ENCODE peak calls at places on chromosome X, in ten cellular contexts. Y is hepatocyte, M is cardiac muscle cell, S is lower lobe of right lung, C is esophagus squamous epithelium, F is H9, B is HFF-Myc, A is thyroid gland, U is AG09309, J is HL-60. I is an unnamed sample.

GRCh38 chrX:154696328-154697045 is 43.1 kb upstream of the CTAG2 start:
- DNase-seq in J (no peak), M (no peak), A (no peak), B (no peak), U (no peak), C (no peak), S (no peak), F (no peak), Y (no peak), I (peak)

GRCh38 chrX:101659601-101660063 is at the start of gene ARMCX2:
- DNase-seq in C (no peak), Y (peak), J (no peak), U (peak), M (peak), A (peak), B (no peak), F (peak), S (peak), I (no peak)

GRCh38 chrX:154380787-154381186 is 1.7 kb downstream of the EMD start:
- DNase-seq in B (no peak), Y (no peak), C (no peak), J (no peak), M (no peak), S (no peak), F (no peak), U (no peak), A (no peak), I (no peak)

GRCh38 chrX:137646472-137646871 is 80.5 kb downstream of the ZIC3 start:
- DNase-seq in F (no peak), S (no peak), M (no peak), B (no peak), U (no peak), A (no peak), J (no peak), Y (no peak), C (no peak), I (no peak)

GRCh38 chrX:109918753-109919152 is 84.2 kb upstream of the TMEM164 start:
- DNase-seq in M (no peak), B (no peak), F (no peak), C (no peak), S (no peak), U (no peak), Y (no peak), A (no peak), J (no peak), I (no peak)

GRCh38 chrX:119895843-119896326 is at the start of gene AKAP14:
- DNase-seq in S (no peak), C (no peak), J (no peak), Y (no peak), A (no peak), U (no peak), B (no peak), F (peak), M (no peak), I (no peak)

GRCh38 chrX:96715412-96715940 is 30.8 kb downstream of the DIAPH2 start:
- DNase-seq in J (no peak), Y (no peak), F (no peak), M (no peak), B (no peak), S (no peak), C (no peak), A (no peak), U (peak), I (no peak)

GRCh38 chrX:108250654-108251579 is 159.3 kb downstream of the ATG4A start:
- DNase-seq in U (no peak), F (no peak), J (no peak), M (peak), S (no peak), A (no peak), C (no peak), B (no peak), Y (no peak), I (no peak)

GRCh38 chrX:71181558-71181909 is 36.9 kb downstream of the NLGN3 start:
- DNase-seq in J (no peak), U (no peak), S (no peak), Y (no peak), B (peak), C (no peak), M (peak), F (peak), A (peak), I (no peak)

GRCh38 chrX:146396409-146396808 is 413.2 kb upstream of the CXorf51B start:
- DNase-seq in Y (no peak), F (peak), B (no peak), U (no peak), A (no peak), S (no peak), M (peak), C (no peak), J (no peak), I (peak)

GRCh38 chrX:39170432-39170831 is 369.2 kb downstream of the MID1IP1 start:
- DNase-seq in Y (no peak), B (no peak), A (no peak), J (no peak), M (no peak), C (no peak), S (no peak), F (no peak), U (no peak), I (no peak)

GRCh38 chrX:40996886-40997530 is 88.2 kb upstream of the USP9X start:
- DNase-seq in Y (peak), A (no peak), F (peak), C (no peak), S (no peak), U (peak), B (peak), M (peak), J (peak), I (peak)

GRCh38 chrX:7163146-7163677 is 15.3 kb upstream of the PUDP start:
- DNase-seq in A (peak), S (no peak), F (no peak), Y (no peak), J (no peak), U (no peak), C (no peak), M (no peak), B (no peak), I (no peak)

GRCh38 chrX:110044531-110045249 is 41.8 kb downstream of the TMEM164 start:
- DNase-seq in B (no peak), A (no peak), Y (no peak), S (no peak), M (no peak), J (no peak), C (no peak), U (no peak), F (no peak), I (no peak)

GRCh38 chrX:118167361-118167760 is 50.8 kb upstream of the KLHL13 start:
- DNase-seq in B (no peak), A (no peak), U (no peak), C (no peak), Y (no peak), J (no peak), F (no peak), S (no peak), M (no peak), I (no peak)

GRCh38 chrX:45722471-45722870 is 521.8 kb upstream of the DIPK2B start:
- DNase-seq in F (no peak), S (no peak), C (no peak), Y (no peak), U (no peak), B (no peak), A (no peak), M (no peak), J (no peak), I (no peak)

GRCh38 chrX:134661295-134661694 is 3.0 kb upstream of the PLAC1 start:
- DNase-seq in Y (no peak), B (no peak), M (no peak), S (no peak), A (peak), C (no peak), J (no peak), U (no peak), F (no peak), I (no peak)

GRCh38 chrX:78104447-78105176 is 564 bp downstream of the PGK1 start:
- DNase-seq in Y (peak), C (no peak), A (peak), B (no peak), M (peak), U (peak), S (peak), J (no peak), F (no peak), I (peak)

GRCh38 chrX:15382809-15383208 is 1.4 kb downstream of the VEGFD start:
- DNase-seq in M (peak), Y (no peak), F (no peak), C (no peak), A (no peak), U (no peak), B (no peak), S (no peak), J (no peak), I (no peak)
- TF ChIP-seq CTCF in M (no peak), Y (no peak), F (peak), C (no peak), A (no peak), U (no peak), B (peak), S (no peak), J (no peak), I (no peak)

GRCh38 chrX:103861200-103861599 is 29.1 kb upstream of the RAB9B start:
- DNase-seq in S (no peak), M (no peak), C (no peak), A (no peak), F (no peak), Y (no peak), B (no peak), U (no peak), J (no peak), I (no peak)

GRCh38 chrX:103864886-103865534 is 33.0 kb upstream of the RAB9B start:
- DNase-seq in A (no peak), S (no peak), U (no peak), C (no peak), J (no peak), F (no peak), B (no peak), Y (no peak), M (no peak), I (no peak)

GRCh38 chrX:103864149-103864548 is 32.1 kb upstream of the RAB9B start:
- DNase-seq in B (no peak), U (no peak), S (no peak), C (no peak), Y (no peak), F (no peak), M (no peak), A (no peak), J (no peak), I (no peak)
- TF ChIP-seq CTCF in B (no peak), U (no peak), S (no peak), C (no peak), Y (no peak), F (no peak), M (no peak), A (no peak), J (no peak), I (no peak)

DNA sequence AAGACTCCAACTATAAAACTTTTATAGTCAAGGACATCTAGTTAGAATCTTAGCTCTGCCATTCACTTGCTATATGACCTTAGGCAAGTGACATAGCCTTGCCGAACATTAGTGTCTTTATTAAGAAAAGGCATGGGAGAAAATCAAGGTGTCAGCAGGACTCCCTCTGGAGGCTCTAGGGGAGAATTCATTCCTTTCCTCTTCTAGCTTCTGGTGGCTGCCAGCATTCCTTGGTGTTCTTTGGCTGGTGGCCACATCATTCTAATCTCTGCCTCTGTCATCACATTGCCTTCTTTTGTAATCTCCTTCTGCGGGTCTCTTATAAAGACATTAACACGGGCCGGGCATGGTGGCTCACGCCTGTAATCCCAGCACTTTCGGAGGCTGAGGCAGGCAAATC is 99.8 kb downstream of the PPP1R2C start:
- DNase-seq in S (no peak), B (no peak), A (no peak), Y (peak), M (no peak), C (no peak), F (no peak), U (no peak), J (no peak), I (peak)
- TF ChIP-seq CTCF in S (no peak), B (peak), A (no peak), Y (peak), M (peak), C (no peak), F (peak), U (peak), J (no peak), I (peak)

GRCh38 chrX:54043084-54043483 is 1.2 kb downstream of the PHF8 start:
- DNase-seq in B (no peak), Y (no peak), U (no peak), S (no peak), C (no peak), M (no peak), F (no peak), J (no peak), A (no peak), I (no peak)
- TF ChIP-seq CTCF in B (no peak), Y (no peak), U (no peak), S (no peak), C (no peak), M (no peak), F (no peak), J (no peak), A (no peak), I (no peak)

DNA sequence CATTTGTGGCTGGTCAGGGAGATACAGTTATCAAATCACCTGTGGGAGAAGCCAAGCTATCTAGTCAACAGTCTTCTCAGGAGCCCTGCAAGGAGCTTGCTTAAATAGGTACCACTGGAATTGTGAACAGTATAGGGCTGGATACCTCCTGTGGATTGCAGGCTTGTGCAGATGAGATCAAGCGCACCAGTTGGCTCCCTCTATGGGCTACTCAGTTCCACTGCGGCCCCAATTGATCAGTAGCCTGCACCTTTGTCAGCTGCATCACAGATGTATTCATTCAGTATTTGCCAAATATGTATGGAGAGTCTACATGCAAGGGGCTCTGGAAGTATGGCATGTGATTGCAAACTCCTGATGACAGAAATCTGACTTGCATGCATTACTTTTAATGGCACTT is 28.6 kb downstream of the TEX13A start:
- DNase-seq in A (no peak), U (no peak), Y (peak), F (peak), S (no peak), B (no peak), M (peak), J (no peak), C (no peak), I (peak)
- TF ChIP-seq CTCF in A (peak), U (peak), Y (peak), F (peak), S (peak), B (peak), M (peak), J (peak), C (no peak), I (peak)

GRCh38 chrX:145396612-145397011 is 149.3 kb downstream of the SPANXN1 start:
- DNase-seq in J (no peak), S (no peak), B (no peak), Y (no peak), F (no peak), C (no peak), M (no peak), U (no peak), A (no peak), I (no peak)

GRCh38 chrX:145394344-145394743 is 147.0 kb downstream of the SPANXN1 start:
- DNase-seq in B (no peak), U (no peak), J (no peak), C (no peak), S (no peak), A (no peak), Y (no peak), F (no peak), M (no peak), I (no peak)

GRCh38 chrX:145393702-145394235 is 146.5 kb downstream of the SPANXN1 start:
- DNase-seq in A (no peak), M (no peak), S (no peak), Y (no peak), U (no peak), C (no peak), B (no peak), F (peak), J (no peak), I (peak)
- TF ChIP-seq CTCF in A (no peak), M (no peak), S (peak), Y (no peak), U (no peak), C (no peak), B (peak), F (peak), J (peak), I (peak)

GRCh38 chrX:25721564-25721963 is 416.6 kb upstream of the MAGEB18 start:
- DNase-seq in S (no peak), F (no peak), M (peak), U (no peak), A (no peak), C (no peak), J (no peak), B (no peak), Y (peak), I (peak)
- TF ChIP-seq CTCF in S (no peak), F (peak), M (peak), U (no peak), A (no peak), C (no peak), J (no peak), B (no peak), Y (peak), I (peak)

GRCh38 chrX:151153086-151153485 is 23.3 kb upstream of the GPR50 start:
- DNase-seq in A (peak), U (peak), B (peak), S (no peak), M (peak), Y (peak), J (no peak), C (no peak), F (peak), I (peak)
- TF ChIP-seq CTCF in A (no peak), U (peak), B (no peak), S (no peak), M (peak), Y (peak), J (no peak), C (no peak), F (peak), I (peak)

GRCh38 chrX:24561121-24561520 is 86.0 kb downstream of the PCYT1B start:
- DNase-seq in S (no peak), Y (no peak), F (no peak), U (no peak), A (no peak), J (no peak), M (no peak), B (no peak), C (no peak), I (peak)
- TF ChIP-seq CTCF in S (peak), Y (no peak), F (peak), U (peak), A (no peak), J (no peak), M (peak), B (no peak), C (no peak), I (peak)